ENCODE peak calls at places on chromosome 15, in four cellular contexts. E is GM23338, L is prostate gland, D is lower lobe of right lung. F is an unnamed sample.
A peak's percentile ranks its signal among the peaks of the same experiment; 100 is the strongest.

GRCh38 chr15:55344206-55344605 is 25.2 kb downstream of the PIGB start:
- DNase-seq in E (peak; percentile 74), L (peak; percentile 73), D (peak; percentile 53), F (no peak)

GRCh38 chr15:75809986-75810750 is 33.1 kb upstream of the UBE2Q2 start:
- DNase-seq in E (peak; percentile 81), L (no peak), D (no peak), F (peak; percentile 31)

GRCh38 chr15:80565988-80566387 is 129.1 kb upstream of the ABHD17C start:
- DNase-seq in E (no peak), L (no peak), D (no peak), F (no peak)

GRCh38 chr15:25689592-25689991 is 173.5 kb downstream of the ATP10A start:
- DNase-seq in E (peak; percentile 64), L (no peak), D (no peak), F (no peak)

GRCh38 chr15:58066042-58066867 is 744 bp upstream of the ALDH1A2 start:
- DNase-seq in E (peak; percentile 81), L (peak; percentile 45), D (peak; percentile 81), F (peak; percentile 35)

GRCh38 chr15:91593081-91593480 is 260.4 kb upstream of the SLCO3A1 start:
- DNase-seq in E (no peak), L (no peak), D (no peak), F (peak; percentile 38)

GRCh38 chr15:50549326-50549725 is 2.9 kb upstream of the USP50 start:
- DNase-seq in E (no peak), L (no peak), D (no peak), F (no peak)

GRCh38 chr15:63476229-63476632 is 28.2 kb upstream of the USP3 start:
- DNase-seq in E (no peak), L (no peak), D (no peak), F (peak; percentile 93)

GRCh38 chr15:90400005-90400758 is 12.1 kb downstream of the IQGAP1 start:
- DNase-seq in E (no peak), L (no peak), D (no peak), F (peak; percentile 58)

GRCh38 chr15:43514241-43515057 is 3.0 kb upstream of the MAP1A start:
- DNase-seq in E (peak; percentile 87), L (no peak), D (no peak), F (peak; percentile 49)

GRCh38 chr15:64010719-64011118 is 35.6 kb downstream of the DAPK2 start:
- DNase-seq in E (no peak), L (no peak), D (peak; percentile 69), F (peak; percentile 46)

GRCh38 chr15:34217587-34218225 is 7.1 kb upstream of the EMC4 start:
- DNase-seq in E (no peak), L (no peak), D (no peak), F (no peak)

GRCh38 chr15:34760909-34761308 is 6.1 kb upstream of the GJD2 start:
- DNase-seq in E (no peak), L (no peak), D (no peak), F (no peak)

GRCh38 chr15:70487380-70487725 is 276.0 kb downstream of the UACA start:
- DNase-seq in E (no peak), L (no peak), D (no peak), F (no peak)

GRCh38 chr15:46461416-46461815 is 826.6 kb downstream of the SQOR start:
- DNase-seq in E (no peak), L (no peak), D (no peak), F (no peak)

GRCh38 chr15:41490355-41490754 is 3.3 kb upstream of the ITPKA start:
- DNase-seq in E (no peak), L (no peak), D (no peak), F (peak; percentile 97)

GRCh38 chr15:58731756-58732535 is 17.6 kb downstream of the ADAM10 start:
- DNase-seq in E (no peak), L (no peak), D (no peak), F (peak; percentile 80)

GRCh38 chr15:65920121-65920520 is 50.8 kb downstream of the RAB11A start:
- DNase-seq in E (no peak), L (no peak), D (no peak), F (no peak)

GRCh38 chr15:44694416-44694815 is 16.7 kb downstream of the PATL2 start:
- DNase-seq in E (no peak), L (no peak), D (no peak), F (no peak)

GRCh38 chr15:94205366-94205765 is 26.0 kb upstream of the MCTP2 start:
- DNase-seq in E (peak; percentile 7), L (no peak), D (no peak), F (peak; percentile 99)

GRCh38 chr15:52653451-52653964 is 25.7 kb downstream of the ATOSA start:
- DNase-seq in E (peak; percentile 20), L (peak; percentile 9), D (no peak), F (peak; percentile 73)

GRCh38 chr15:68199340-68199739 is 5.8 kb downstream of the CALML4 start:
- DNase-seq in E (no peak), L (no peak), D (no peak), F (no peak)

GRCh38 chr15:40357723-40358491 is at the start of gene DISP2:
- DNase-seq in E (peak; percentile 96), L (peak; percentile 80), D (peak; percentile 91), F (peak; percentile 80)
- H3K4me3 ChIP-seq in E (peak within 1 kb of the TSS; percentile 92), L (peak within 1 kb of the TSS; percentile 28), D (peak within 1 kb of the TSS; percentile 67), F (peak within 1 kb of the TSS; percentile 63)

GRCh38 chr15:93088981-93089854 is at the start of gene RGMA:
- DNase-seq in E (peak; percentile 66), L (no peak), D (no peak), F (no peak)
- H3K4me3 ChIP-seq in E (peak within 1 kb of the TSS; percentile 81), L (peak within 1 kb of the TSS; percentile 40), D (peak within 1 kb of the TSS; percentile 52), F (peak within 1 kb of the TSS; percentile 30)

GRCh38 chr15:51622269-51623180 is at the start of gene DMXL2:
- DNase-seq in E (peak; percentile 95), L (peak; percentile 62), D (peak; percentile 93), F (peak; percentile 91)

GRCh38 chr15:51621917-51622268 is 678 bp downstream of the DMXL2 start:
- DNase-seq in E (peak; percentile 61), L (peak; percentile 19), D (peak; percentile 68), F (peak; percentile 64)

GRCh38 chr15:51620647-51621046 is 1.9 kb downstream of the DMXL2 start:
- DNase-seq in E (no peak), L (no peak), D (no peak), F (no peak)

GRCh38 chr15:51619331-51620033 is 3.1 kb downstream of the DMXL2 start:
- DNase-seq in E (no peak), L (no peak), D (peak; percentile 72), F (peak; percentile 45)

DNA sequence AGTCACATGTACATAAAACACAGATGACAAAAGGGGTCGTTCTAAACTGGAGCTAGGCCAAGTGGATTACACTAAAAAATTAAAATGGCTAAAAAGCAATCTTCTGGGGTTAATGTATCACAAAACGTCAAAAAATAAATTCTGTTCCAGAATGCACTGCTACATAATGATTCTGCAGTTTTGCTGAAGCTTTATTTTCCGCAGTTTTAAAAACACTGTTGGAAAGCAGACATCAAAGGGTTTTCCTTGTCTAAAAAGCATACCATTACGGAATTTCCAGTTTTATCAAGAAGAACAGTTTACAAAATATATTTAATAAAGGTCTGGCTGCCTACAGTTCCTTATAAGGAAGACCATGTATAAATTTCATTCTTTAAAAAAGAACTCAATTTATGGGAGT is 1.4 kb downstream of the DMXL2 start:
- DNase-seq in E (no peak), L (no peak), D (no peak), F (no peak)
- H3K4me3 ChIP-seq in E (peak overlapping the region; percentile 93), L (no peak overlapping the region), D (peak overlapping the region; percentile 94), F (peak overlapping the region; percentile 86)

GRCh38 chr15:89371145-89372044 is 36.8 kb upstream of the POLG start:
- DNase-seq in E (peak; percentile 59), L (no peak), D (no peak), F (no peak)
- H3K4me3 ChIP-seq in E (peak overlapping the region; percentile 48), L (no peak overlapping the region), D (peak overlapping the region; percentile 30), F (peak overlapping the region; percentile 23)

GRCh38 chr15:76905013-76905839 is at the start of gene SCAPER:
- DNase-seq in E (peak; percentile 93), L (peak; percentile 94), D (peak; percentile 95), F (peak; percentile 87)

GRCh38 chr15:76901965-76902364 is 3.2 kb downstream of the SCAPER start:
- DNase-seq in E (no peak), L (no peak), D (no peak), F (no peak)

GRCh38 chr15:76903251-76903681 is 1.9 kb downstream of the SCAPER start:
- DNase-seq in E (peak; percentile 50), L (no peak), D (no peak), F (peak; percentile 75)

GRCh38 chr15:76904461-76905012 is 603 bp downstream of the SCAPER start:
- DNase-seq in E (peak; percentile 76), L (peak; percentile 36), D (no peak), F (peak; percentile 10)

DNA sequence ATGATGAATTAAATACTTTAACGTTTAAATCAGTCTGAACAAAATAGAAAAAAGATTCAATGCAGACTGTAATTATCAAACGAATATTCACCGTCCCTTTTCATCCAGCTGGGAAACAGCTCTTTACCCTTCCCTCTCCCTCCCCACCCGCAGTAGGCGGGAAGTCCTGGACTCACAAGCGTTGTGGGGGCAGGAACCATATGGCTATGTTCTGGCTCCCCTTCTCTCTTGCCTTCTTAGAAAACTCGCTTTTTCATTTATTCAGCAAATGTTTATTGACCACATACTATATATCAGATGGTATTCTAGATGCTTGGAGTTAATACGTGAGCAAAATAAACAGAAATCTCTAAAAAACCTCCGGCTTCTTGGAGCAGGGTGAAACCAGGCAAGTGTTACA is 715 bp upstream of the SCAPER start:
- DNase-seq in E (no peak), L (no peak), D (no peak), F (no peak)
- H3K4me3 ChIP-seq in E (peak overlapping the region; percentile 74), L (peak overlapping the region; percentile 99), D (peak overlapping the region; percentile 83), F (peak overlapping the region; percentile 93)

DNA sequence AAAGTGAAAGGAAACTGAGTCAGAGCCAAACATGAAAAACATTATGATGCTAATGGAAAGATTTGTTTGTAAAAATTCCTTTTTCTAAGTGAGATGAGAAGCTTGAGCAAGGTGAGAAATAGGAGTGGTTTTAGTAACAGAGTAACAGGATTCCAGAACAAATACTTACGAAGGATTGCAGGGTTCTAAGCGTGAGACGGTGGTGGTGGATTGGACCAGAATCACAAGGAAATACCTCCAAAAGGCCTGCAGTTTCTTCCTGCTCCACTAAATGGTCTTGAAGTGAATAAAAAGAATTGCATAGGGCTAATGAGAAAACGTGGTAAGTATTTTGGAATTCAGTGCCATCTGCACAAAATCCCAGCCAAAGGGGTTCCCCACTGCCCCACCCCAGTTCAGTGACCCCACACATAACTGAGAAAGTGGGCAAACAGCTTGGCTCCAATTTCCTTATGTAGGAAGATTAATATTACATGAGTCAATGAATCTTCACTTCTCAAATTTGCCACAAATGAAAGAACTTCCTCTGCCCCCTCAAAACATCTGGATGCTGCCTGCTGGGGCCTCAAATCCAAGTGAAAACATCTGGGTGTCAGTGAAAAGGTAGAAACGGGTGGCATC is 283.8 kb upstream of the NR2F2 start:
- DNase-seq in E (peak; percentile 5), L (no peak), D (no peak), F (no peak)
- H3K4me3 ChIP-seq in E (no peak overlapping the region), L (no peak overlapping the region), D (no peak overlapping the region), F (no peak overlapping the region)

GRCh38 chr15:61411941-61412510 is 182.9 kb upstream of the RORA start:
- DNase-seq in E (no peak), L (no peak), D (no peak), F (peak; percentile 13)

GRCh38 chr15:61415617-61416120 is 186.6 kb upstream of the RORA start:
- DNase-seq in E (no peak), L (no peak), D (no peak), F (no peak)

GRCh38 chr15:61410656-61411055 is 181.6 kb upstream of the RORA start:
- DNase-seq in E (no peak), L (no peak), D (no peak), F (no peak)
- H3K4me3 ChIP-seq in E (no peak overlapping the region), L (no peak overlapping the region), D (no peak overlapping the region), F (no peak overlapping the region)

GRCh38 chr15:48190932-48191573 is 412 bp upstream of the CTXN2 start:
- DNase-seq in E (peak; percentile 95), L (peak; percentile 31), D (peak; percentile 65), F (peak; percentile 69)
- H3K4me3 ChIP-seq in E (peak overlapping the region; percentile 69), L (no peak overlapping the region), D (no peak overlapping the region), F (no peak overlapping the region)

F was measured in fibroblast of villous mesenchyme.